ENCODE peak calls at places on chromosomes 13 and 19, in ten cellular contexts. One of them, this sample, is unnamed.

GRCh38 chr19:10551698-10552301 is 8.1 kb downstream of the ATG4D start:
- DNase-seq in skeletal muscle cell: no peak
- DNase-seq in mesendoderm: peak
- DNase-seq in thyroid gland: no peak
- DNase-seq in foreskin fibroblast: peak
- DNase-seq in CD4-positive, alpha-beta memory T cell: peak
- DNase-seq in GM12865: peak
- DNase-seq in vagina: no peak
- DNase-seq in heart right ventricle: no peak
- DNase-seq in aorta: no peak
- DNase-seq in this sample: no peak

GRCh38 chr13:110484290-110485048 is 77.1 kb downstream of the RAB20 start:
- DNase-seq in skeletal muscle cell: no peak
- DNase-seq in mesendoderm: no peak
- DNase-seq in thyroid gland: no peak
- DNase-seq in foreskin fibroblast: no peak
- DNase-seq in CD4-positive, alpha-beta memory T cell: no peak
- DNase-seq in GM12865: no peak
- DNase-seq in vagina: no peak
- DNase-seq in heart right ventricle: no peak
- DNase-seq in aorta: peak
- DNase-seq in this sample: no peak

GRCh38 chr13:51714663-51715168 is 89.2 kb downstream of the DHRS12 start:
- DNase-seq in skeletal muscle cell: no peak
- DNase-seq in mesendoderm: no peak
- DNase-seq in thyroid gland: no peak
- DNase-seq in foreskin fibroblast: peak
- DNase-seq in CD4-positive, alpha-beta memory T cell: no peak
- DNase-seq in GM12865: peak
- DNase-seq in vagina: no peak
- DNase-seq in heart right ventricle: no peak
- DNase-seq in aorta: no peak
- DNase-seq in this sample: no peak

GRCh38 chr13:47798906-47799305 is 202.2 kb downstream of the SUCLA2 start:
- DNase-seq in skeletal muscle cell: no peak
- DNase-seq in mesendoderm: peak
- DNase-seq in thyroid gland: no peak
- DNase-seq in foreskin fibroblast: peak
- DNase-seq in CD4-positive, alpha-beta memory T cell: no peak
- DNase-seq in GM12865: peak
- DNase-seq in vagina: no peak
- DNase-seq in heart right ventricle: no peak
- DNase-seq in aorta: no peak
- DNase-seq in this sample: no peak

GRCh38 chr13:99371956-99372355 is 64.8 kb upstream of the GPR183 start:
- DNase-seq in skeletal muscle cell: no peak
- DNase-seq in mesendoderm: no peak
- DNase-seq in thyroid gland: no peak
- DNase-seq in foreskin fibroblast: no peak
- DNase-seq in CD4-positive, alpha-beta memory T cell: peak
- DNase-seq in GM12865: no peak
- DNase-seq in vagina: peak
- DNase-seq in heart right ventricle: no peak
- DNase-seq in aorta: no peak
- DNase-seq in this sample: no peak

GRCh38 chr13:98103942-98104880 is 38.7 kb upstream of the FARP1 start:
- DNase-seq in skeletal muscle cell: no peak
- DNase-seq in mesendoderm: peak
- DNase-seq in thyroid gland: no peak
- DNase-seq in foreskin fibroblast: peak
- DNase-seq in CD4-positive, alpha-beta memory T cell: no peak
- DNase-seq in GM12865: no peak
- DNase-seq in vagina: no peak
- DNase-seq in heart right ventricle: no peak
- DNase-seq in aorta: no peak
- DNase-seq in this sample: no peak

GRCh38 chr19:42246143-42246868 is 3.9 kb upstream of the GSK3A start:
- DNase-seq in skeletal muscle cell: no peak
- DNase-seq in mesendoderm: peak
- DNase-seq in thyroid gland: peak
- DNase-seq in foreskin fibroblast: peak
- DNase-seq in CD4-positive, alpha-beta memory T cell: no peak
- DNase-seq in GM12865: no peak
- DNase-seq in vagina: no peak
- DNase-seq in heart right ventricle: peak
- DNase-seq in aorta: peak
- DNase-seq in this sample: peak

GRCh38 chr19:1063030-1063908 is 3.7 kb upstream of the ARHGAP45 start:
- DNase-seq in skeletal muscle cell: no peak
- DNase-seq in mesendoderm: peak
- DNase-seq in thyroid gland: no peak
- DNase-seq in foreskin fibroblast: no peak
- DNase-seq in CD4-positive, alpha-beta memory T cell: peak
- DNase-seq in GM12865: peak
- DNase-seq in vagina: no peak
- DNase-seq in heart right ventricle: no peak
- DNase-seq in aorta: no peak
- DNase-seq in this sample: peak

GRCh38 chr13:60756306-60756705 is 359.3 kb downstream of the TDRD3 start:
- DNase-seq in skeletal muscle cell: no peak
- DNase-seq in mesendoderm: peak
- DNase-seq in thyroid gland: peak
- DNase-seq in foreskin fibroblast: no peak
- DNase-seq in CD4-positive, alpha-beta memory T cell: no peak
- DNase-seq in GM12865: no peak
- DNase-seq in vagina: no peak
- DNase-seq in heart right ventricle: no peak
- DNase-seq in aorta: no peak
- DNase-seq in this sample: no peak

GRCh38 chr13:50635504-50635903 is 208.0 kb downstream of the DLEU7 start:
- DNase-seq in skeletal muscle cell: no peak
- DNase-seq in mesendoderm: peak
- DNase-seq in thyroid gland: no peak
- DNase-seq in foreskin fibroblast: peak
- DNase-seq in CD4-positive, alpha-beta memory T cell: no peak
- DNase-seq in GM12865: peak
- DNase-seq in vagina: no peak
- DNase-seq in heart right ventricle: no peak
- DNase-seq in aorta: no peak
- DNase-seq in this sample: peak

DNA sequence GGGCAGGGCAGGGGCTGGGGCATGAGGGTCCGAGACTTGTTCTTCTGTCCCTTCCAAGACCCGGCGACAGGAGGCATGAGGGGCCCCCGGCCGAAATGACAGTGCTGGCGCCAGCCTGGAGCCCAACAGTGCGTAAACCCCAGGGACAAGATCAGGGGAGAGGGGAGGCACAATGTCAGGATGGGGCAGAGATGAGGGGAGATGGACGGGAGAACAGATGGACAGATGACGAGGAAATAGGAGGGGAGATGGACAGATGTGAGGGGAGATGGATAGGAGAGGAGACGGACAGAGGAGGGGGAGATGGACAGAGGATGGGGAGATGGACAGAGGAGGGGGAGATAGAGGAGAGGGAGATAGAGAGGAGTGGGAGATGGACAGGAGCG is 523 bp downstream of the FLT3LG start:
- DNase-seq in skeletal muscle cell: no peak
- DNase-seq in mesendoderm: no peak
- DNase-seq in thyroid gland: no peak
- DNase-seq in foreskin fibroblast: no peak
- DNase-seq in CD4-positive, alpha-beta memory T cell: no peak
- DNase-seq in GM12865: no peak
- DNase-seq in vagina: no peak
- DNase-seq in heart right ventricle: no peak
- DNase-seq in aorta: no peak
- DNase-seq in this sample: no peak
- H3K4me3 ChIP-seq in skeletal muscle cell: peak
- H3K4me3 ChIP-seq in mesendoderm: no peak
- H3K4me3 ChIP-seq in thyroid gland: peak
- H3K4me3 ChIP-seq in foreskin fibroblast: peak
- H3K4me3 ChIP-seq in CD4-positive, alpha-beta memory T cell: peak
- H3K4me3 ChIP-seq in GM12865: peak
- H3K4me3 ChIP-seq in vagina: peak
- H3K4me3 ChIP-seq in heart right ventricle: peak
- H3K4me3 ChIP-seq in aorta: peak
- H3K4me3 ChIP-seq in this sample: peak

GRCh38 chr19:2081873-2082810 is 14.0 kb downstream of the MOB3A start:
- DNase-seq in skeletal muscle cell: no peak
- DNase-seq in mesendoderm: no peak
- DNase-seq in thyroid gland: no peak
- DNase-seq in foreskin fibroblast: no peak
- DNase-seq in CD4-positive, alpha-beta memory T cell: peak
- DNase-seq in GM12865: peak
- DNase-seq in vagina: no peak
- DNase-seq in heart right ventricle: no peak
- DNase-seq in aorta: peak
- DNase-seq in this sample: no peak

GRCh38 chr19:2089001-2089711 is 7.0 kb downstream of the MOB3A start:
- DNase-seq in skeletal muscle cell: peak
- DNase-seq in mesendoderm: no peak
- DNase-seq in thyroid gland: no peak
- DNase-seq in foreskin fibroblast: peak
- DNase-seq in CD4-positive, alpha-beta memory T cell: no peak
- DNase-seq in GM12865: peak
- DNase-seq in vagina: no peak
- DNase-seq in heart right ventricle: no peak
- DNase-seq in aorta: no peak
- DNase-seq in this sample: no peak

GRCh38 chr19:2087621-2088100 is 8.5 kb downstream of the MOB3A start:
- DNase-seq in skeletal muscle cell: no peak
- DNase-seq in mesendoderm: no peak
- DNase-seq in thyroid gland: no peak
- DNase-seq in foreskin fibroblast: no peak
- DNase-seq in CD4-positive, alpha-beta memory T cell: peak
- DNase-seq in GM12865: peak
- DNase-seq in vagina: no peak
- DNase-seq in heart right ventricle: no peak
- DNase-seq in aorta: no peak
- DNase-seq in this sample: no peak

GRCh38 chr19:2083174-2083854 is 12.8 kb downstream of the MOB3A start:
- DNase-seq in skeletal muscle cell: no peak
- DNase-seq in mesendoderm: no peak
- DNase-seq in thyroid gland: no peak
- DNase-seq in foreskin fibroblast: no peak
- DNase-seq in CD4-positive, alpha-beta memory T cell: peak
- DNase-seq in GM12865: peak
- DNase-seq in vagina: no peak
- DNase-seq in heart right ventricle: no peak
- DNase-seq in aorta: peak
- DNase-seq in this sample: no peak

GRCh38 chr19:2084993-2085720 is 11.0 kb downstream of the MOB3A start:
- DNase-seq in skeletal muscle cell: no peak
- DNase-seq in mesendoderm: no peak
- DNase-seq in thyroid gland: peak
- DNase-seq in foreskin fibroblast: peak
- DNase-seq in CD4-positive, alpha-beta memory T cell: peak
- DNase-seq in GM12865: peak
- DNase-seq in vagina: no peak
- DNase-seq in heart right ventricle: peak
- DNase-seq in aorta: peak
- DNase-seq in this sample: no peak
- H3K4me3 ChIP-seq in skeletal muscle cell: no peak
- H3K4me3 ChIP-seq in mesendoderm: no peak
- H3K4me3 ChIP-seq in thyroid gland: no peak
- H3K4me3 ChIP-seq in foreskin fibroblast: no peak
- H3K4me3 ChIP-seq in CD4-positive, alpha-beta memory T cell: peak
- H3K4me3 ChIP-seq in GM12865: peak
- H3K4me3 ChIP-seq in vagina: peak
- H3K4me3 ChIP-seq in heart right ventricle: peak
- H3K4me3 ChIP-seq in aorta: no peak
- H3K4me3 ChIP-seq in this sample: no peak

GRCh38 chr19:45408121-45408520 is 1.7 kb downstream of the POLR1G start:
- DNase-seq in skeletal muscle cell: no peak
- DNase-seq in mesendoderm: no peak
- DNase-seq in thyroid gland: no peak
- DNase-seq in foreskin fibroblast: no peak
- DNase-seq in CD4-positive, alpha-beta memory T cell: no peak
- DNase-seq in GM12865: no peak
- DNase-seq in vagina: no peak
- DNase-seq in heart right ventricle: no peak
- DNase-seq in aorta: no peak
- DNase-seq in this sample: no peak
- H3K4me3 ChIP-seq in skeletal muscle cell: no peak
- H3K4me3 ChIP-seq in mesendoderm: no peak
- H3K4me3 ChIP-seq in thyroid gland: no peak
- H3K4me3 ChIP-seq in foreskin fibroblast: no peak
- H3K4me3 ChIP-seq in CD4-positive, alpha-beta memory T cell: no peak
- H3K4me3 ChIP-seq in GM12865: no peak
- H3K4me3 ChIP-seq in vagina: no peak
- H3K4me3 ChIP-seq in heart right ventricle: no peak
- H3K4me3 ChIP-seq in aorta: no peak
- H3K4me3 ChIP-seq in this sample: no peak

DNA sequence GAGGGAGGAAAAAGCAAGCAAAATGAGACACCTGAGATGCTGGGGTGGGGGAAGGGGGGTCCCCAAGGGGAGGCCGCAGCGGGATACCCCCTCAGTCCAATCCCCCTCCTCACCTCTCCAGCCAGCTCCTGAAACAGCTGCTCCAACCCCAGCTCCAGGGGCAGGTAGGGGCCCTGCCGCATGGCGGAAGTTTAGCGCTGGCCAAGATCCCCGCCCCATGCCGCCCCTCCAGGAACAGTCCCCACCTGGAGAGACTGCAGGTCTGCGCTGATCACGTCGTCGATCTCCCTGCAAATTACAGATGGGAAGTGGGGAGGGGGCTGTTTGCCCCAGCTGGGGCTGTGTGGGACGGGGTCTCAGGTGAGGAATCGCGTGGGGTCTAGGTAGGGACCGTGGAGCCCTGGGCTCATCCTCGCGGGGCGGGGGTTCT is 9.0 kb downstream of the CAPN12 start:
- DNase-seq in skeletal muscle cell: no peak
- DNase-seq in mesendoderm: peak
- DNase-seq in thyroid gland: no peak
- DNase-seq in foreskin fibroblast: no peak
- DNase-seq in CD4-positive, alpha-beta memory T cell: peak
- DNase-seq in GM12865: peak
- DNase-seq in vagina: no peak
- DNase-seq in heart right ventricle: peak
- DNase-seq in aorta: peak
- DNase-seq in this sample: no peak
- H3K4me3 ChIP-seq in skeletal muscle cell: peak
- H3K4me3 ChIP-seq in mesendoderm: peak
- H3K4me3 ChIP-seq in thyroid gland: no peak
- H3K4me3 ChIP-seq in foreskin fibroblast: no peak
- H3K4me3 ChIP-seq in CD4-positive, alpha-beta memory T cell: peak
- H3K4me3 ChIP-seq in GM12865: peak
- H3K4me3 ChIP-seq in vagina: no peak
- H3K4me3 ChIP-seq in heart right ventricle: peak
- H3K4me3 ChIP-seq in aorta: no peak
- H3K4me3 ChIP-seq in this sample: no peak

GRCh38 chr19:55855160-55855559 is 18.8 kb downstream of the NLRP4 start:
- DNase-seq in skeletal muscle cell: no peak
- DNase-seq in mesendoderm: no peak
- DNase-seq in thyroid gland: no peak
- DNase-seq in foreskin fibroblast: no peak
- DNase-seq in CD4-positive, alpha-beta memory T cell: no peak
- DNase-seq in GM12865: no peak
- DNase-seq in vagina: no peak
- DNase-seq in heart right ventricle: no peak
- DNase-seq in aorta: no peak
- DNase-seq in this sample: no peak
- H3K4me3 ChIP-seq in skeletal muscle cell: no peak
- H3K4me3 ChIP-seq in mesendoderm: no peak
- H3K4me3 ChIP-seq in thyroid gland: no peak
- H3K4me3 ChIP-seq in foreskin fibroblast: no peak
- H3K4me3 ChIP-seq in CD4-positive, alpha-beta memory T cell: no peak
- H3K4me3 ChIP-seq in GM12865: no peak
- H3K4me3 ChIP-seq in vagina: no peak
- H3K4me3 ChIP-seq in heart right ventricle: no peak
- H3K4me3 ChIP-seq in aorta: no peak
- H3K4me3 ChIP-seq in this sample: no peak

This sample was measured in ovary.